ENCODE peak calls at places on chromosome 14, in five cellular contexts. One of them, this sample, is unnamed.

GRCh38 chr14:92457018-92457565 is 56.5 kb upstream of the RIN3 start:
- DNase-seq in aorta: no peak
- DNase-seq in NCI-H460: no peak
- DNase-seq in NCI-H2171: no peak
- DNase-seq in AG08395: no peak
- DNase-seq in this sample: no peak

GRCh38 chr14:27078176-27078575 is 480.3 kb upstream of the NOVA1 start:
- DNase-seq in aorta: no peak
- DNase-seq in NCI-H460: no peak
- DNase-seq in NCI-H2171: no peak
- DNase-seq in AG08395: no peak
- DNase-seq in this sample: no peak

GRCh38 chr14:71117839-71118743 is 210.8 kb downstream of the PCNX1 start:
- DNase-seq in aorta: no peak
- DNase-seq in NCI-H460: no peak
- DNase-seq in NCI-H2171: no peak
- DNase-seq in AG08395: peak; percentile 59
- DNase-seq in this sample: no peak

GRCh38 chr14:101124860-101125259 is 221.3 kb upstream of the RTL1 start:
- DNase-seq in aorta: no peak
- DNase-seq in NCI-H460: no peak
- DNase-seq in NCI-H2171: no peak
- DNase-seq in AG08395: no peak
- DNase-seq in this sample: peak; percentile 13

GRCh38 chr14:22200977-22201605 is 387.9 kb downstream of the DAD1 start:
- DNase-seq in aorta: no peak
- DNase-seq in NCI-H460: peak; percentile 41
- DNase-seq in NCI-H2171: peak; percentile 41
- DNase-seq in AG08395: no peak
- DNase-seq in this sample: no peak

GRCh38 chr14:102352213-102352612 is 10.5 kb downstream of the CINP start:
- DNase-seq in aorta: no peak
- DNase-seq in NCI-H460: no peak
- DNase-seq in NCI-H2171: no peak
- DNase-seq in AG08395: no peak
- DNase-seq in this sample: no peak

GRCh38 chr14:74293621-74294020 is 9.1 kb downstream of the ABCD4 start:
- DNase-seq in aorta: peak; percentile 14
- DNase-seq in NCI-H460: no peak
- DNase-seq in NCI-H2171: no peak
- DNase-seq in AG08395: no peak
- DNase-seq in this sample: no peak

GRCh38 chr14:95258754-95259593 is 60.7 kb downstream of the CLMN start:
- DNase-seq in aorta: no peak
- DNase-seq in NCI-H460: no peak
- DNase-seq in NCI-H2171: no peak
- DNase-seq in AG08395: no peak
- DNase-seq in this sample: no peak

GRCh38 chr14:67940476-67940875 is 120.9 kb downstream of the RAD51B start:
- DNase-seq in aorta: no peak
- DNase-seq in NCI-H460: no peak
- DNase-seq in NCI-H2171: no peak
- DNase-seq in AG08395: no peak
- DNase-seq in this sample: no peak

GRCh38 chr14:105248368-105249174 is at the start of gene BTBD6:
- DNase-seq in aorta: peak; percentile 95
- DNase-seq in NCI-H460: peak; percentile 76
- DNase-seq in NCI-H2171: peak; percentile 83
- DNase-seq in AG08395: peak; percentile 93
- DNase-seq in this sample: peak; percentile 91

GRCh38 chr14:24079521-24080141 is 8.3 kb downstream of the CPNE6 start:
- DNase-seq in aorta: no peak
- DNase-seq in NCI-H460: no peak
- DNase-seq in NCI-H2171: peak; percentile 72
- DNase-seq in AG08395: no peak
- DNase-seq in this sample: no peak

GRCh38 chr14:55314449-55314848 is 43.2 kb downstream of the FBXO34 start:
- DNase-seq in aorta: no peak
- DNase-seq in NCI-H460: no peak
- DNase-seq in NCI-H2171: no peak
- DNase-seq in AG08395: no peak
- DNase-seq in this sample: no peak

GRCh38 chr14:35336171-35337073 is 44.2 kb downstream of the PSMA6 start:
- DNase-seq in aorta: peak; percentile 94
- DNase-seq in NCI-H460: peak; percentile 88
- DNase-seq in NCI-H2171: no peak
- DNase-seq in AG08395: no peak
- DNase-seq in this sample: peak; percentile 96

GRCh38 chr14:74618078-74618952 is 6.3 kb upstream of the LTBP2 start:
- DNase-seq in aorta: no peak
- DNase-seq in NCI-H460: peak; percentile 33
- DNase-seq in NCI-H2171: no peak
- DNase-seq in AG08395: no peak
- DNase-seq in this sample: peak; percentile 64

GRCh38 chr14:99910337-99911268 is 117.4 kb downstream of the EML1 start:
- DNase-seq in aorta: no peak
- DNase-seq in NCI-H460: peak; percentile 11
- DNase-seq in NCI-H2171: no peak
- DNase-seq in AG08395: peak; percentile 88
- DNase-seq in this sample: no peak

GRCh38 chr14:100816286-100816949 is 9.5 kb upstream of the MEG3 start:
- DNase-seq in aorta: peak; percentile 9
- DNase-seq in NCI-H460: no peak
- DNase-seq in NCI-H2171: no peak
- DNase-seq in AG08395: no peak
- DNase-seq in this sample: no peak

GRCh38 chr14:105065280-105066228 is at the start of gene GPR132:
- DNase-seq in aorta: peak; percentile 67
- DNase-seq in NCI-H460: no peak
- DNase-seq in NCI-H2171: no peak
- DNase-seq in AG08395: no peak
- DNase-seq in this sample: no peak

GRCh38 chr14:59018978-59019377 is 169.5 kb upstream of the DAAM1 start:
- DNase-seq in aorta: no peak
- DNase-seq in NCI-H460: no peak
- DNase-seq in NCI-H2171: no peak
- DNase-seq in AG08395: no peak
- DNase-seq in this sample: no peak

GRCh38 chr14:63045612-63046320 is 508 bp upstream of the KCNH5 start:
- DNase-seq in aorta: peak; percentile 68
- DNase-seq in NCI-H460: peak; percentile 16
- DNase-seq in NCI-H2171: peak; percentile 84
- DNase-seq in AG08395: peak; percentile 12
- DNase-seq in this sample: no peak

GRCh38 chr14:96629558-96630222 is 127.5 kb downstream of the PAPOLA start:
- DNase-seq in aorta: peak; percentile 21
- DNase-seq in NCI-H460: no peak
- DNase-seq in NCI-H2171: no peak
- DNase-seq in AG08395: no peak
- DNase-seq in this sample: peak; percentile 47

GRCh38 chr14:33363687-33364086 is 425.0 kb downstream of the NPAS3 start:
- DNase-seq in aorta: no peak
- DNase-seq in NCI-H460: no peak
- DNase-seq in NCI-H2171: no peak
- DNase-seq in AG08395: no peak
- DNase-seq in this sample: no peak

GRCh38 chr14:36105401-36105800 is 71.1 kb downstream of the PTCSC3 start:
- DNase-seq in aorta: no peak
- DNase-seq in NCI-H460: no peak
- DNase-seq in NCI-H2171: no peak
- DNase-seq in AG08395: no peak
- DNase-seq in this sample: no peak

GRCh38 chr14:70708717-70709570 is 67.2 kb downstream of the TTC9 start:
- DNase-seq in aorta: no peak
- DNase-seq in NCI-H460: no peak
- DNase-seq in NCI-H2171: no peak
- DNase-seq in AG08395: no peak
- DNase-seq in this sample: no peak

GRCh38 chr14:74890262-74890661 is 8.5 kb downstream of the DLST start:
- DNase-seq in aorta: no peak
- DNase-seq in NCI-H460: no peak
- DNase-seq in NCI-H2171: no peak
- DNase-seq in AG08395: no peak
- DNase-seq in this sample: no peak

GRCh38 chr14:65449647-65450046 is 37.1 kb downstream of the FUT8 start:
- DNase-seq in aorta: no peak
- DNase-seq in NCI-H460: no peak
- DNase-seq in NCI-H2171: no peak
- DNase-seq in AG08395: no peak
- DNase-seq in this sample: no peak

GRCh38 chr14:50318031-50318626 is 6.0 kb downstream of the DMAC2L start:
- DNase-seq in aorta: no peak
- DNase-seq in NCI-H460: peak; percentile 33
- DNase-seq in NCI-H2171: peak; percentile 48
- DNase-seq in AG08395: peak; percentile 53
- DNase-seq in this sample: no peak

GRCh38 chr14:70706177-70706576 is 64.5 kb downstream of the TTC9 start:
- DNase-seq in aorta: no peak
- DNase-seq in NCI-H460: no peak
- DNase-seq in NCI-H2171: no peak
- DNase-seq in AG08395: peak; percentile 34
- DNase-seq in this sample: no peak

GRCh38 chr14:92426237-92426636 is 87.3 kb upstream of the RIN3 start:
- DNase-seq in aorta: peak; percentile 3
- DNase-seq in NCI-H460: no peak
- DNase-seq in NCI-H2171: no peak
- DNase-seq in AG08395: peak; percentile 70
- DNase-seq in this sample: no peak

GRCh38 chr14:52937306-52937705 is 13.5 kb downstream of the FERMT2 start:
- DNase-seq in aorta: no peak
- DNase-seq in NCI-H460: no peak
- DNase-seq in NCI-H2171: no peak
- DNase-seq in AG08395: no peak
- DNase-seq in this sample: no peak

GRCh38 chr14:61474671-61475070 is 153.3 kb downstream of the PRKCH start:
- DNase-seq in aorta: no peak
- DNase-seq in NCI-H460: no peak
- DNase-seq in NCI-H2171: no peak
- DNase-seq in AG08395: no peak
- DNase-seq in this sample: no peak

GRCh38 chr14:50977863-50978520 is 33.7 kb upstream of the PYGL start:
- DNase-seq in aorta: no peak
- DNase-seq in NCI-H460: no peak
- DNase-seq in NCI-H2171: no peak
- DNase-seq in AG08395: no peak
- DNase-seq in this sample: no peak

GRCh38 chr14:68810173-68811153 is 17.6 kb upstream of the ZFP36L1 start:
- DNase-seq in aorta: no peak
- DNase-seq in NCI-H460: no peak
- DNase-seq in NCI-H2171: no peak
- DNase-seq in AG08395: no peak
- DNase-seq in this sample: no peak

GRCh38 chr14:100536721-100537700 is 50.2 kb downstream of the BEGAIN start:
- DNase-seq in aorta: peak; percentile 62
- DNase-seq in NCI-H460: no peak
- DNase-seq in NCI-H2171: no peak
- DNase-seq in AG08395: no peak
- DNase-seq in this sample: peak; percentile 8

GRCh38 chr14:81164167-81164774 is 56.5 kb downstream of the GTF2A1 start:
- DNase-seq in aorta: no peak
- DNase-seq in NCI-H460: peak; percentile 58
- DNase-seq in NCI-H2171: peak; percentile 64
- DNase-seq in AG08395: peak; percentile 77
- DNase-seq in this sample: peak; percentile 71

GRCh38 chr14:90168425-90169105 is 87.8 kb upstream of the PSMC1 start:
- DNase-seq in aorta: no peak
- DNase-seq in NCI-H460: no peak
- DNase-seq in NCI-H2171: no peak
- DNase-seq in AG08395: peak; percentile 31
- DNase-seq in this sample: no peak

GRCh38 chr14:104307627-104308401 is 169.4 kb downstream of the KIF26A start:
- DNase-seq in aorta: peak; percentile 70
- DNase-seq in NCI-H460: no peak
- DNase-seq in NCI-H2171: no peak
- DNase-seq in AG08395: no peak
- DNase-seq in this sample: no peak

GRCh38 chr14:94345344-94346072 is 22.4 kb upstream of the SERPINA6 start:
- DNase-seq in aorta: no peak
- DNase-seq in NCI-H460: no peak
- DNase-seq in NCI-H2171: no peak
- DNase-seq in AG08395: peak; percentile 92
- DNase-seq in this sample: no peak

GRCh38 chr14:96089401-96089800 is 50.2 kb downstream of the C14orf132 start:
- DNase-seq in aorta: peak; percentile 30
- DNase-seq in NCI-H460: no peak
- DNase-seq in NCI-H2171: no peak
- DNase-seq in AG08395: no peak
- DNase-seq in this sample: peak; percentile 55

GRCh38 chr14:104421401-104421821 is 158.2 kb upstream of the C14orf180 start:
- DNase-seq in aorta: peak; percentile 55
- DNase-seq in NCI-H460: no peak
- DNase-seq in NCI-H2171: no peak
- DNase-seq in AG08395: no peak
- DNase-seq in this sample: no peak

GRCh38 chr14:103123128-103123633 is at the start of gene TNFAIP2:
- DNase-seq in aorta: peak; percentile 91
- DNase-seq in NCI-H460: no peak
- DNase-seq in NCI-H2171: no peak
- DNase-seq in AG08395: peak; percentile 73
- DNase-seq in this sample: no peak